ENCODE peak calls at places on chromosomes 1 and 21, in ten cellular contexts. O, B, C, W, L, T, A, D, Q and E are unnamed samples.

GRCh38 chr1:1351511-1352427 is 2.6 kb upstream of the DVL1 start:
- DNase-seq in O (no peak), A (no peak), W (no peak), L (no peak), B (no peak), T (peak; percentile 87), D (peak; percentile 71), C (no peak), Q (no peak), E (no peak)

GRCh38 chr1:18943914-18944572 is 12.4 kb downstream of the IFFO2 start:
- DNase-seq in W (no peak), B (no peak), T (peak; percentile 47), L (no peak), Q (no peak), O (no peak), C (no peak), A (no peak), D (no peak), E (no peak)

GRCh38 chr1:156852414-156852874 is 6.5 kb downstream of the INSRR start:
- DNase-seq in O (no peak), Q (no peak), L (no peak), T (peak; percentile 89), A (no peak), W (peak; percentile 34), C (peak; percentile 35), B (peak; percentile 17), D (peak; percentile 71), E (no peak)

GRCh38 chr1:27658951-27659496 is 13.0 kb downstream of the IFI6 start:
- DNase-seq in B (peak; percentile 67), T (no peak), W (peak; percentile 22), D (no peak), Q (no peak), O (no peak), C (no peak), A (no peak), L (peak; percentile 59), E (no peak)

GRCh38 chr1:183218039-183218618 is 32.1 kb downstream of the LAMC2 start:
- DNase-seq in T (peak; percentile 93), Q (no peak), W (no peak), O (no peak), A (no peak), C (no peak), B (no peak), L (no peak), D (no peak), E (no peak)

GRCh38 chr1:56183151-56183550 is 396.2 kb downstream of the PLPP3 start:
- DNase-seq in C (no peak), O (no peak), Q (no peak), A (no peak), B (no peak), D (no peak), T (no peak), W (no peak), L (no peak), E (no peak)

GRCh38 chr1:240189386-240189989 is 97.8 kb downstream of the FMN2 start:
- DNase-seq in T (no peak), D (no peak), C (no peak), Q (no peak), O (peak; percentile 12), B (peak; percentile 18), L (no peak), A (no peak), W (peak; percentile 33), E (no peak)

GRCh38 chr1:203085528-203086406 is at the start of gene MYOG:
- DNase-seq in B (no peak), C (no peak), T (no peak), Q (no peak), A (no peak), L (no peak), D (no peak), O (no peak), W (no peak), E (no peak)

GRCh38 chr1:221093903-221094865 is 214.9 kb downstream of the HLX start:
- DNase-seq in A (no peak), O (no peak), L (no peak), Q (no peak), B (peak; percentile 9), D (no peak), C (no peak), T (no peak), W (no peak), E (no peak)

DNA sequence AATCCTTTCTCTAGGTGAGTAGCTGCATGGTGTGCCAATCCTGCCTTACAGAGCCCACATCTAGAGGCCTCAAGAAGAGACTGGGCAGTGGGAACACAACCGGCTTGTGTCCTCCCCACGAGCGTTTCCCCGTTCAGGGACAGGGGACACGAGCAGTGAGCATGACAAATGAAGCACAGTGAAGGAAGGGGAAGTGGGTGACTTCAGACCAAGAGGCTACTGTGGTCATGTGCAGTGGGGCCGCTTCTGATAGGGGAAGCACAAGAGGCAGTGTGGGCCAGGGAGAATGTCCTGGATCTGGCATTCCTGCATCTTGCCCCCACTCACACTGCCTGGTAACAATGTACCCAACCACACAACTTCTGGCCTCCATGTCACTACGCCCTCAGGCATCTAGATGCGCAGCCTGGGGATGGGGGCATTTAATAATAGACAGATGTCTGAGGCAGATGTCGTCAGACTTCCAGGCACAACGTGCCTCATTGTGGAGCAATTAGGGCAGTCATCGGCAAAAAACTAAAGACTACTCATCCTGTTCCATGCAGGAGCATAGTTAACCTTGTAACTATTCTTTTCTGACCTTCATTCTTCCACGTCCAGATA is 155.6 kb upstream of the NBPF11 start:
- DNase-seq in O (no peak), T (peak; percentile 52), A (peak; percentile 42), B (no peak), L (no peak), D (no peak), C (no peak), W (no peak), Q (no peak), E (no peak)
- H3K27me3 ChIP-seq in O (peaks cover 44% of the 10 kb centered on the region), T (peaks cover 3% of the 10 kb centered on the region), A (no peaks in the 10 kb centered on the region), B (no peaks in the 10 kb centered on the region), L (peaks cover 30% of the 10 kb centered on the region), D (no peaks in the 10 kb centered on the region), C (peaks cover 4% of the 10 kb centered on the region), W (peaks cover 88% of the 10 kb centered on the region), Q (peaks cover 9% of the 10 kb centered on the region), E (no peaks in the 10 kb centered on the region)

GRCh38 chr1:154803203-154803920 is 66.7 kb downstream of the KCNN3 start:
- DNase-seq in D (no peak), W (no peak), B (no peak), C (no peak), T (no peak), A (no peak), Q (no peak), L (no peak), O (no peak), E (no peak)
- H3K27me3 ChIP-seq in D (no peaks in the 10 kb centered on the region), W (peaks cover 35% of the 10 kb centered on the region), B (peaks cover 98% of the 10 kb centered on the region), C (no peaks in the 10 kb centered on the region), T (no peaks in the 10 kb centered on the region), A (peaks cover 28% of the 10 kb centered on the region), Q (no peaks in the 10 kb centered on the region), L (peaks cover 61% of the 10 kb centered on the region), O (no peaks in the 10 kb centered on the region), E (peaks cover 18% of the 10 kb centered on the region)

GRCh38 chr1:170661646-170662411 is 2.1 kb upstream of the PRRX1 start:
- DNase-seq in L (peak; percentile 43), A (no peak), W (no peak), B (no peak), T (peak; percentile 79), D (peak; percentile 69), O (no peak), C (no peak), Q (no peak), E (no peak)
- H3K27me3 ChIP-seq in L (no peaks in the 10 kb centered on the region), A (peaks cover 61% of the 10 kb centered on the region), W (peaks cover 90% of the 10 kb centered on the region), B (peaks cover 8% of the 10 kb centered on the region), T (no peaks in the 10 kb centered on the region), D (no peaks in the 10 kb centered on the region), O (peaks cover 19% of the 10 kb centered on the region), C (no peaks in the 10 kb centered on the region), Q (no peaks in the 10 kb centered on the region), E (peaks cover 8% of the 10 kb centered on the region)

DNA sequence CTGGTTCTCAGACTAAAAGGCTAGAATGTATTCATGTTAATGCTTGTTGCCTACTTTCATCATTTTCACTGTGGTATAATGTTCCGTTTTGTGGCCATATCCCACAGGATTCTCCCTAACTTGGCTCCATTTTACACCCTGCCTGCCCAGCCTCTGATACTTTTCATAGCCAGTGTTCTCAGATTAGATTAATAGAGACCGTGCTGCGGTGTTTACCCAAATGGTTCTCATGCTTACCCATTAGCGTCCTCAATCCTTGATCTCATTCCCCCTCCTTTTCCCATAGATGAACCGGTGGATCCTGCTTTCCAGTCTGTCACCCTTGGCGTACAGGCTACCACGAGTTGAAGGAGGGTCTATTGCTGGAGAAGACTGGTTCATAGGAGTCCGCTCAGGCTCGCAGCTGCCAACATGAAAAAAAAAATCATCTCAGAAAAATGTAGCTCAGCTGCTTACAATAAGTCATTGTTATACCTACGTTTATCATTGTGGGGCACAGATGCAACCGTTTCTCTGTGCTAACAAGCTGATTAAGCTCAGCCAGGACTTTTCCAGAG is 78.7 kb downstream of the SETD4 start:
- DNase-seq in C (no peak), L (no peak), T (no peak), D (no peak), W (no peak), Q (no peak), A (no peak), O (no peak), B (no peak), E (no peak)
- H3K27me3 ChIP-seq in C (no peaks in the 10 kb centered on the region), L (peaks cover 26% of the 10 kb centered on the region), T (no peaks in the 10 kb centered on the region), D (no peaks in the 10 kb centered on the region), W (no peaks in the 10 kb centered on the region), Q (no peaks in the 10 kb centered on the region), A (no peaks in the 10 kb centered on the region), O (no peaks in the 10 kb centered on the region), B (peaks cover 4% of the 10 kb centered on the region), E (no peaks in the 10 kb centered on the region)